ENCODE peak calls at places on chromosome 10, in seven cellular contexts. One of them, this sample, is unnamed. For H3K27me3, the result is how much of the 10 kb centered on the place peaks cover.

GRCh38 chr10:88810196-88810961 is 7.8 kb downstream of the LIPM start:
- DNase-seq in psoas muscle: no peak
- DNase-seq in brain microvascular endothelial cell: peak
- DNase-seq in BE2C: peak
- DNase-seq in SK-N-SH: peak
- DNase-seq in aorta: no peak
- DNase-seq in dorsolateral prefrontal cortex: no peak
- DNase-seq in this sample: no peak

GRCh38 chr10:20314431-20314830 is 498.2 kb downstream of the PLXDC2 start:
- DNase-seq in psoas muscle: no peak
- DNase-seq in brain microvascular endothelial cell: no peak
- DNase-seq in BE2C: no peak
- DNase-seq in SK-N-SH: no peak
- DNase-seq in aorta: no peak
- DNase-seq in dorsolateral prefrontal cortex: no peak
- DNase-seq in this sample: no peak

GRCh38 chr10:6786579-6787031 is 206.5 kb upstream of the PRKCQ start:
- DNase-seq in psoas muscle: no peak
- DNase-seq in brain microvascular endothelial cell: peak
- DNase-seq in BE2C: no peak
- DNase-seq in SK-N-SH: peak
- DNase-seq in aorta: no peak
- DNase-seq in dorsolateral prefrontal cortex: peak
- DNase-seq in this sample: no peak

GRCh38 chr10:72087969-72088878 is at the start of gene SPOCK2:
- DNase-seq in psoas muscle: peak
- DNase-seq in brain microvascular endothelial cell: no peak
- DNase-seq in BE2C: no peak
- DNase-seq in SK-N-SH: peak
- DNase-seq in aorta: no peak
- DNase-seq in dorsolateral prefrontal cortex: peak
- DNase-seq in this sample: no peak

GRCh38 chr10:25934673-25935139 is 677 bp downstream of the MYO3A start:
- DNase-seq in psoas muscle: no peak
- DNase-seq in brain microvascular endothelial cell: no peak
- DNase-seq in BE2C: no peak
- DNase-seq in SK-N-SH: peak
- DNase-seq in aorta: peak
- DNase-seq in dorsolateral prefrontal cortex: no peak
- DNase-seq in this sample: no peak

GRCh38 chr10:28785018-28785417 is 107.7 kb downstream of the BAMBI start:
- DNase-seq in psoas muscle: no peak
- DNase-seq in brain microvascular endothelial cell: no peak
- DNase-seq in BE2C: no peak
- DNase-seq in SK-N-SH: no peak
- DNase-seq in aorta: no peak
- DNase-seq in dorsolateral prefrontal cortex: no peak
- DNase-seq in this sample: no peak

GRCh38 chr10:46222364-46222935 is 64.3 kb upstream of the ANTXRL start:
- DNase-seq in psoas muscle: no peak
- DNase-seq in brain microvascular endothelial cell: peak
- DNase-seq in BE2C: no peak
- DNase-seq in SK-N-SH: no peak
- DNase-seq in aorta: no peak
- DNase-seq in dorsolateral prefrontal cortex: no peak
- DNase-seq in this sample: no peak

GRCh38 chr10:28984431-28984830 is 304.4 kb upstream of the LYZL1 start:
- DNase-seq in psoas muscle: peak
- DNase-seq in brain microvascular endothelial cell: peak
- DNase-seq in BE2C: peak
- DNase-seq in SK-N-SH: no peak
- DNase-seq in aorta: peak
- DNase-seq in dorsolateral prefrontal cortex: peak
- DNase-seq in this sample: peak

GRCh38 chr10:86062151-86062550 is 304.4 kb downstream of the GRID1 start:
- DNase-seq in psoas muscle: no peak
- DNase-seq in brain microvascular endothelial cell: no peak
- DNase-seq in BE2C: no peak
- DNase-seq in SK-N-SH: no peak
- DNase-seq in aorta: no peak
- DNase-seq in dorsolateral prefrontal cortex: no peak
- DNase-seq in this sample: no peak

GRCh38 chr10:30040597-30040996 is 18.8 kb downstream of the JCAD start:
- DNase-seq in psoas muscle: no peak
- DNase-seq in brain microvascular endothelial cell: no peak
- DNase-seq in BE2C: no peak
- DNase-seq in SK-N-SH: no peak
- DNase-seq in aorta: no peak
- DNase-seq in dorsolateral prefrontal cortex: no peak
- DNase-seq in this sample: no peak

GRCh38 chr10:123470570-123470969 is 195.6 kb upstream of the GPR26 start:
- DNase-seq in psoas muscle: no peak
- DNase-seq in brain microvascular endothelial cell: no peak
- DNase-seq in BE2C: no peak
- DNase-seq in SK-N-SH: no peak
- DNase-seq in aorta: no peak
- DNase-seq in dorsolateral prefrontal cortex: no peak
- DNase-seq in this sample: no peak

GRCh38 chr10:31319602-31320178 is 674 bp downstream of the ZEB1 start:
- DNase-seq in psoas muscle: no peak
- DNase-seq in brain microvascular endothelial cell: no peak
- DNase-seq in BE2C: no peak
- DNase-seq in SK-N-SH: peak
- DNase-seq in aorta: peak
- DNase-seq in dorsolateral prefrontal cortex: peak
- DNase-seq in this sample: no peak

GRCh38 chr10:22437620-22438588 is 92.6 kb downstream of the SPAG6 start:
- DNase-seq in psoas muscle: no peak
- DNase-seq in brain microvascular endothelial cell: no peak
- DNase-seq in BE2C: no peak
- DNase-seq in SK-N-SH: peak
- DNase-seq in aorta: peak
- DNase-seq in dorsolateral prefrontal cortex: no peak
- DNase-seq in this sample: no peak

GRCh38 chr10:23063387-23064287 is 31.7 kb upstream of the MSRB2 start:
- DNase-seq in psoas muscle: no peak
- DNase-seq in brain microvascular endothelial cell: peak
- DNase-seq in BE2C: no peak
- DNase-seq in SK-N-SH: no peak
- DNase-seq in aorta: peak
- DNase-seq in dorsolateral prefrontal cortex: peak
- DNase-seq in this sample: no peak

GRCh38 chr10:119981826-119982225 is 89.3 kb downstream of the SEC23IP start:
- DNase-seq in psoas muscle: no peak
- DNase-seq in brain microvascular endothelial cell: no peak
- DNase-seq in BE2C: no peak
- DNase-seq in SK-N-SH: no peak
- DNase-seq in aorta: no peak
- DNase-seq in dorsolateral prefrontal cortex: no peak
- DNase-seq in this sample: no peak

GRCh38 chr10:102815790-102816549 is 21.2 kb downstream of the CYP17A1 start:
- DNase-seq in psoas muscle: no peak
- DNase-seq in brain microvascular endothelial cell: peak
- DNase-seq in BE2C: no peak
- DNase-seq in SK-N-SH: no peak
- DNase-seq in aorta: peak
- DNase-seq in dorsolateral prefrontal cortex: peak
- DNase-seq in this sample: peak

GRCh38 chr10:93379366-93380042 is 102.6 kb downstream of the MYOF start:
- DNase-seq in psoas muscle: no peak
- DNase-seq in brain microvascular endothelial cell: peak
- DNase-seq in BE2C: no peak
- DNase-seq in SK-N-SH: no peak
- DNase-seq in aorta: no peak
- DNase-seq in dorsolateral prefrontal cortex: no peak
- DNase-seq in this sample: no peak

GRCh38 chr10:71684356-71685173 is 35.0 kb downstream of the C10orf105 start:
- DNase-seq in psoas muscle: no peak
- DNase-seq in brain microvascular endothelial cell: no peak
- DNase-seq in BE2C: no peak
- DNase-seq in SK-N-SH: no peak
- DNase-seq in aorta: no peak
- DNase-seq in dorsolateral prefrontal cortex: no peak
- DNase-seq in this sample: no peak

GRCh38 chr10:87635498-87636312 is 24.0 kb upstream of the PAPSS2 start:
- DNase-seq in psoas muscle: no peak
- DNase-seq in brain microvascular endothelial cell: peak
- DNase-seq in BE2C: no peak
- DNase-seq in SK-N-SH: no peak
- DNase-seq in aorta: no peak
- DNase-seq in dorsolateral prefrontal cortex: no peak
- DNase-seq in this sample: no peak

GRCh38 chr10:79904671-79905321 is 44.1 kb downstream of the SFTPD start:
- DNase-seq in psoas muscle: peak
- DNase-seq in brain microvascular endothelial cell: peak
- DNase-seq in BE2C: peak
- DNase-seq in SK-N-SH: peak
- DNase-seq in aorta: peak
- DNase-seq in dorsolateral prefrontal cortex: peak
- DNase-seq in this sample: peak

GRCh38 chr10:132045324-132045723 is 20.4 kb upstream of the JAKMIP3 start:
- DNase-seq in psoas muscle: no peak
- DNase-seq in brain microvascular endothelial cell: no peak
- DNase-seq in BE2C: no peak
- DNase-seq in SK-N-SH: no peak
- DNase-seq in aorta: no peak
- DNase-seq in dorsolateral prefrontal cortex: no peak
- DNase-seq in this sample: no peak
- H3K27me3 ChIP-seq in psoas muscle: under half
- H3K27me3 ChIP-seq in brain microvascular endothelial cell: under half
- H3K27me3 ChIP-seq in BE2C: under half
- H3K27me3 ChIP-seq in SK-N-SH: under half
- H3K27me3 ChIP-seq in aorta: under half
- H3K27me3 ChIP-seq in dorsolateral prefrontal cortex: under half
- H3K27me3 ChIP-seq in this sample: under half

GRCh38 chr10:117514971-117515370 is 27.6 kb upstream of the EMX2 start:
- DNase-seq in psoas muscle: no peak
- DNase-seq in brain microvascular endothelial cell: no peak
- DNase-seq in BE2C: no peak
- DNase-seq in SK-N-SH: no peak
- DNase-seq in aorta: no peak
- DNase-seq in dorsolateral prefrontal cortex: no peak
- DNase-seq in this sample: no peak
- H3K27me3 ChIP-seq in psoas muscle: under half
- H3K27me3 ChIP-seq in brain microvascular endothelial cell: under half
- H3K27me3 ChIP-seq in BE2C: under half
- H3K27me3 ChIP-seq in SK-N-SH: under half
- H3K27me3 ChIP-seq in aorta: under half
- H3K27me3 ChIP-seq in dorsolateral prefrontal cortex: under half
- H3K27me3 ChIP-seq in this sample: half or more

DNA sequence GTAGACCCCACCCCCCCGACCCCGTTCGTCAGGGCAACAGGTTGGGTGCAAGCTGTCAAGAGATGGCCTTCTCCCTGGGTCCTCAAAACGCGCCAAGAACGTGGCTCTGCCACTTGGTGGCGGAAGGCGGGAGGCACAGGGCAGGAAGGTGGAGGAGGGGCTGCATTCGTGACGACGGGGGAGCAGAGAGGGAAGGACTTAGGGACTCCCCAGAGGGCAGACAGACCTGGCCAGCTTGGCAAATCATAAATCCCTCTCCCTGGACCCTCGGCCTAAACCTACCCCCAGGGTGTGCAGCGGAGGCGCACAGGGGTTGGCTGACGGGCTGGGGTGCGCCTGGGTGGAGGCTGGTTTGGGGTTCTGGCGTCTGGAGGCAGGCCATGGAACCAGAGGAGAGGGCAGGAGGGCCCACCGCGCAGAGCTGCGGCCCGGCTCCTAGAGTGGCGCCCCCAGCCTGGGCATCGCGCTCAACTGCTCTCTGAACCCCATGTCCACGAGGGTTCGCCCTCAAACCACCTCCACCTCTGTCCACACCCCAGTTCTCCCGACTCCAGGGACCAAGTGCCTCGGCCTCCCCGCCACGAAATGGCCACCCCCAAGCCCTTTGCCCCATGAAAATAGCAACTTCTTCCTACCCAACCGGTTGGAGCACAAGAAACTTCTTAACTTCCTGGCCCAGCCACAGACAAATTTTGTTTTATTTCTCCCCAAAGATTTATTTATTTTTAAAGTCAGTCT is 10.8 kb upstream of the GATA3 start:
- DNase-seq in psoas muscle: peak
- DNase-seq in brain microvascular endothelial cell: no peak
- DNase-seq in BE2C: no peak
- DNase-seq in SK-N-SH: peak
- DNase-seq in aorta: peak
- DNase-seq in dorsolateral prefrontal cortex: no peak
- DNase-seq in this sample: no peak
- H3K27me3 ChIP-seq in psoas muscle: half or more
- H3K27me3 ChIP-seq in brain microvascular endothelial cell: half or more
- H3K27me3 ChIP-seq in BE2C: under half
- H3K27me3 ChIP-seq in SK-N-SH: under half
- H3K27me3 ChIP-seq in aorta: under half
- H3K27me3 ChIP-seq in dorsolateral prefrontal cortex: half or more
- H3K27me3 ChIP-seq in this sample: half or more

GRCh38 chr10:101291254-101292193 is 62.3 kb upstream of the LBX1 start:
- DNase-seq in psoas muscle: peak
- DNase-seq in brain microvascular endothelial cell: peak
- DNase-seq in BE2C: peak
- DNase-seq in SK-N-SH: peak
- DNase-seq in aorta: peak
- DNase-seq in dorsolateral prefrontal cortex: peak
- DNase-seq in this sample: peak

GRCh38 chr10:101290415-101290814 is 61.2 kb upstream of the LBX1 start:
- DNase-seq in psoas muscle: no peak
- DNase-seq in brain microvascular endothelial cell: no peak
- DNase-seq in BE2C: no peak
- DNase-seq in SK-N-SH: no peak
- DNase-seq in aorta: no peak
- DNase-seq in dorsolateral prefrontal cortex: no peak
- DNase-seq in this sample: no peak

GRCh38 chr10:101287183-101287830 is 58.0 kb upstream of the LBX1 start:
- DNase-seq in psoas muscle: no peak
- DNase-seq in brain microvascular endothelial cell: no peak
- DNase-seq in BE2C: no peak
- DNase-seq in SK-N-SH: no peak
- DNase-seq in aorta: no peak
- DNase-seq in dorsolateral prefrontal cortex: no peak
- DNase-seq in this sample: no peak

GRCh38 chr10:101287922-101288638 is 58.8 kb upstream of the LBX1 start:
- DNase-seq in psoas muscle: no peak
- DNase-seq in brain microvascular endothelial cell: no peak
- DNase-seq in BE2C: peak
- DNase-seq in SK-N-SH: peak
- DNase-seq in aorta: no peak
- DNase-seq in dorsolateral prefrontal cortex: no peak
- DNase-seq in this sample: no peak

DNA sequence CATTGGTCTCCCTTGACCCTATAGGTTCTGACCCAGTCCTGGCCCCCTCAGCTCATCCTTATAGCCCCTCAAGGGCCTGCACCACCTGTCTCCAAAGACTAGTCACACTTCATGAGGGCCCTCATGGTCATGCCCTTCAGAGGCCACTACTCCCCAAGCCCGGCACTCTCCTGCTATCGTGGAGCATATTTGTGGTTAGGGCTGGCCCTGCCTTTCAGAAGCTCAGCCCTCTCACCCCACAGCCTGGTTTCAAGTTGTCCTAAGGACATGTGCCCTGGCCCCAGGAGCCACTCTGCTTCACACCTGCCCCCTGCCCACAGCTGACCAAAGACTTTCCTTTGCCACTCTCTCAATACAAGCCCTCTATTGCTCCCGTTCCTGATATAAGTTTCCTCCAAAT is 60.3 kb upstream of the LBX1 start:
- DNase-seq in psoas muscle: no peak
- DNase-seq in brain microvascular endothelial cell: no peak
- DNase-seq in BE2C: no peak
- DNase-seq in SK-N-SH: no peak
- DNase-seq in aorta: no peak
- DNase-seq in dorsolateral prefrontal cortex: no peak
- DNase-seq in this sample: no peak
- H3K27me3 ChIP-seq in psoas muscle: under half
- H3K27me3 ChIP-seq in brain microvascular endothelial cell: half or more
- H3K27me3 ChIP-seq in BE2C: under half
- H3K27me3 ChIP-seq in SK-N-SH: under half
- H3K27me3 ChIP-seq in aorta: under half
- H3K27me3 ChIP-seq in dorsolateral prefrontal cortex: under half
- H3K27me3 ChIP-seq in this sample: half or more